ENCODE peak calls at places on chromosomes 12 and 14, in ten cellular contexts. One of them, this sample, is unnamed.

GRCh38 chr12:11040162-11040561 is 9.0 kb upstream of the TAS2R31 start:
- DNase-seq in mesothelial cell of epicardium: no peak
- DNase-seq in PC-3: no peak
- DNase-seq in endothelial cell: no peak
- DNase-seq in IMR-90: peak
- DNase-seq in GM12864: no peak
- DNase-seq in H9: no peak
- DNase-seq in GM06990: no peak
- DNase-seq in WERI-Rb-1: no peak
- DNase-seq in neural crest cell: no peak
- DNase-seq in this sample: no peak

GRCh38 chr12:85029456-85029855 is 6.6 kb downstream of the TSPAN19 start:
- DNase-seq in mesothelial cell of epicardium: no peak
- DNase-seq in IMR-90: peak
- DNase-seq in neural crest cell: no peak
- DNase-seq in WERI-Rb-1: no peak
- DNase-seq in GM06990: no peak
- DNase-seq in PC-3: peak
- DNase-seq in endothelial cell: no peak
- DNase-seq in GM12864: no peak
- DNase-seq in H9: no peak
- DNase-seq in this sample: peak

GRCh38 chr12:67525500-67525884 is 123.1 kb upstream of the DYRK2 start:
- DNase-seq in mesothelial cell of epicardium: no peak
- DNase-seq in GM12864: no peak
- DNase-seq in WERI-Rb-1: no peak
- DNase-seq in IMR-90: no peak
- DNase-seq in PC-3: no peak
- DNase-seq in endothelial cell: no peak
- DNase-seq in H9: no peak
- DNase-seq in neural crest cell: no peak
- DNase-seq in GM06990: no peak
- DNase-seq in this sample: no peak

GRCh38 chr14:21626491-21627230 is 8.1 kb downstream of the OR10G2 start:
- DNase-seq in GM06990: no peak
- DNase-seq in IMR-90: peak
- DNase-seq in H9: no peak
- DNase-seq in mesothelial cell of epicardium: no peak
- DNase-seq in PC-3: peak
- DNase-seq in GM12864: no peak
- DNase-seq in neural crest cell: no peak
- DNase-seq in WERI-Rb-1: no peak
- DNase-seq in endothelial cell: no peak
- DNase-seq in this sample: no peak

GRCh38 chr14:24252289-24253124 is 10.1 kb upstream of the TINF2 start:
- DNase-seq in neural crest cell: no peak
- DNase-seq in WERI-Rb-1: no peak
- DNase-seq in mesothelial cell of epicardium: no peak
- DNase-seq in H9: no peak
- DNase-seq in endothelial cell: no peak
- DNase-seq in IMR-90: no peak
- DNase-seq in PC-3: no peak
- DNase-seq in GM12864: no peak
- DNase-seq in GM06990: no peak
- DNase-seq in this sample: no peak

GRCh38 chr12:69566603-69567002 is 18.7 kb upstream of the CCT2 start:
- DNase-seq in mesothelial cell of epicardium: no peak
- DNase-seq in GM06990: no peak
- DNase-seq in PC-3: no peak
- DNase-seq in neural crest cell: no peak
- DNase-seq in WERI-Rb-1: no peak
- DNase-seq in GM12864: no peak
- DNase-seq in endothelial cell: no peak
- DNase-seq in IMR-90: no peak
- DNase-seq in H9: no peak
- DNase-seq in this sample: no peak

GRCh38 chr12:124862768-124863408 is 776 bp downstream of the SCARB1 start:
- DNase-seq in GM12864: no peak
- DNase-seq in GM06990: peak
- DNase-seq in mesothelial cell of epicardium: no peak
- DNase-seq in WERI-Rb-1: peak
- DNase-seq in neural crest cell: no peak
- DNase-seq in PC-3: peak
- DNase-seq in H9: no peak
- DNase-seq in IMR-90: no peak
- DNase-seq in endothelial cell: no peak
- DNase-seq in this sample: peak

GRCh38 chr12:1918875-1919236 is 404 bp upstream of the CACNA2D4 start:
- DNase-seq in IMR-90: no peak
- DNase-seq in endothelial cell: no peak
- DNase-seq in GM12864: no peak
- DNase-seq in H9: peak
- DNase-seq in PC-3: no peak
- DNase-seq in mesothelial cell of epicardium: no peak
- DNase-seq in GM06990: no peak
- DNase-seq in WERI-Rb-1: no peak
- DNase-seq in neural crest cell: no peak
- DNase-seq in this sample: no peak

GRCh38 chr14:80364274-80364673 is 153.0 kb upstream of the DIO2 start:
- DNase-seq in WERI-Rb-1: no peak
- DNase-seq in PC-3: peak
- DNase-seq in endothelial cell: no peak
- DNase-seq in GM06990: no peak
- DNase-seq in GM12864: no peak
- DNase-seq in H9: no peak
- DNase-seq in IMR-90: peak
- DNase-seq in mesothelial cell of epicardium: no peak
- DNase-seq in neural crest cell: no peak
- DNase-seq in this sample: peak

GRCh38 chr12:15629108-15629507 is 160.1 kb downstream of the EPS8 start:
- DNase-seq in PC-3: peak
- DNase-seq in GM06990: no peak
- DNase-seq in endothelial cell: no peak
- DNase-seq in IMR-90: peak
- DNase-seq in mesothelial cell of epicardium: no peak
- DNase-seq in GM12864: no peak
- DNase-seq in WERI-Rb-1: no peak
- DNase-seq in H9: no peak
- DNase-seq in neural crest cell: peak
- DNase-seq in this sample: peak

GRCh38 chr14:27727371-27727770 is 1039.2 kb upstream of the FOXG1 start:
- DNase-seq in GM12864: no peak
- DNase-seq in endothelial cell: no peak
- DNase-seq in GM06990: no peak
- DNase-seq in H9: no peak
- DNase-seq in PC-3: no peak
- DNase-seq in mesothelial cell of epicardium: no peak
- DNase-seq in IMR-90: no peak
- DNase-seq in WERI-Rb-1: no peak
- DNase-seq in neural crest cell: no peak
- DNase-seq in this sample: no peak

GRCh38 chr14:90301580-90302181 is 30.1 kb downstream of the NRDE2 start:
- DNase-seq in GM12864: no peak
- DNase-seq in WERI-Rb-1: no peak
- DNase-seq in PC-3: peak
- DNase-seq in GM06990: no peak
- DNase-seq in H9: no peak
- DNase-seq in endothelial cell: no peak
- DNase-seq in IMR-90: peak
- DNase-seq in mesothelial cell of epicardium: no peak
- DNase-seq in neural crest cell: no peak
- DNase-seq in this sample: peak

GRCh38 chr14:50741571-50741970 is 73.5 kb upstream of the SAV1 start:
- DNase-seq in WERI-Rb-1: no peak
- DNase-seq in PC-3: peak
- DNase-seq in GM12864: no peak
- DNase-seq in GM06990: peak
- DNase-seq in IMR-90: peak
- DNase-seq in mesothelial cell of epicardium: no peak
- DNase-seq in endothelial cell: no peak
- DNase-seq in neural crest cell: no peak
- DNase-seq in H9: no peak
- DNase-seq in this sample: peak

GRCh38 chr12:27261866-27262265 is 17.8 kb downstream of the STK38L start:
- DNase-seq in endothelial cell: no peak
- DNase-seq in neural crest cell: no peak
- DNase-seq in IMR-90: peak
- DNase-seq in WERI-Rb-1: no peak
- DNase-seq in H9: no peak
- DNase-seq in mesothelial cell of epicardium: no peak
- DNase-seq in PC-3: peak
- DNase-seq in GM06990: no peak
- DNase-seq in GM12864: no peak
- DNase-seq in this sample: no peak

GRCh38 chr12:116968986-116969385 is 58.2 kb downstream of the FBXW8 start:
- DNase-seq in GM12864: no peak
- DNase-seq in PC-3: no peak
- DNase-seq in IMR-90: no peak
- DNase-seq in neural crest cell: no peak
- DNase-seq in H9: no peak
- DNase-seq in GM06990: no peak
- DNase-seq in mesothelial cell of epicardium: no peak
- DNase-seq in WERI-Rb-1: no peak
- DNase-seq in endothelial cell: no peak
- DNase-seq in this sample: no peak

GRCh38 chr14:75041613-75042012 is 9.7 kb downstream of the MLH3 start:
- DNase-seq in WERI-Rb-1: no peak
- DNase-seq in GM12864: no peak
- DNase-seq in GM06990: no peak
- DNase-seq in H9: no peak
- DNase-seq in PC-3: peak
- DNase-seq in neural crest cell: no peak
- DNase-seq in mesothelial cell of epicardium: no peak
- DNase-seq in IMR-90: no peak
- DNase-seq in endothelial cell: no peak
- DNase-seq in this sample: no peak

GRCh38 chr14:29273513-29273912 is 506.9 kb downstream of the FOXG1 start:
- DNase-seq in neural crest cell: no peak
- DNase-seq in GM12864: no peak
- DNase-seq in WERI-Rb-1: no peak
- DNase-seq in endothelial cell: no peak
- DNase-seq in H9: no peak
- DNase-seq in mesothelial cell of epicardium: no peak
- DNase-seq in GM06990: no peak
- DNase-seq in PC-3: no peak
- DNase-seq in IMR-90: no peak
- DNase-seq in this sample: no peak
- TF ChIP-seq CTCF in neural crest cell: peak
- TF ChIP-seq CTCF in GM12864: no peak
- TF ChIP-seq CTCF in WERI-Rb-1: no peak
- TF ChIP-seq CTCF in endothelial cell: peak
- TF ChIP-seq CTCF in H9: no peak
- TF ChIP-seq CTCF in mesothelial cell of epicardium: no peak
- TF ChIP-seq CTCF in GM06990: no peak
- TF ChIP-seq CTCF in PC-3: peak
- TF ChIP-seq CTCF in IMR-90: no peak
- TF ChIP-seq CTCF in this sample: no peak

DNA sequence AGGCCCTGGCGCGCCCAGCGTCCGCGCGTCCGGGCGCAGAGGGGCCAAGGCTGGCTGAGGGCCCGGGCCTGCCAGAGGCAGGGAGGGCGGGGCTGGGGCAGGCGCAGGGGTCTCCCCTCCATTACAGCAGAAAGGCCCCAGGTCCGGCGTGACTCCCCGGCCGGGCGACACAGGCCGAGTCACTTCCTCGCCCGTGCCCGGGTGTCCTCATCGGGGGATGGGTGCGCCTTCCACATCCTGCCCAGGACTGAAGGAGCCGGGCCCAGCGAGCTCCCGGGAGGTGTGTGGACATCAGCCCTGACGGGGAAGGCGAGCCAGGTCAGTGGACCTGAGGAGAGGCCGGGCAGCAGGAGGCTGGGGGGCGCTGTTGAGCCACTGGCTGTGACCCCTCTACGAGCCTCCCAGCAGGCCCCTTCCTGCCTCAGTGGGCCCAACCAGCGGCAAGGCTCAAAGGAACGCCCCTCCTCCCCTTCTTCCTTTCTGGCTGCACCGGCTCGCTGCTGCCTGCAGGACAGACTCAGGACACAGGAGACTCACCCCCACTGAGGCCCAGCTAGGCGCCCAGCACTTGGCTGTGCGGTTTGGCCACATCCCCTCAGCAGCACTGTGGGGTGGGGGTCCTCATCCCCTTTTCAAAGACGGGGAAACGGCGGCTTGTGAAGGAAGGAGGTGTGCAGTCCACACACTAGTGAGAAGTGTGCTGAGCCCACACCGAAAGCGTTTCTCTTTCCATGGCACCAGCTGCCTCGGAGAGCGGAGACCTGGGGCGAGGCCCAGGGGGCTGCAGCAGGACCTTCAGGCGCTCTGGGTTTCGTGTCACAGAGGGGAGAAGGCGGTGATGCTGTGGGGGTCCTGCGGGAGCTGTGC is 606 bp downstream of the TNFAIP2 start:
- DNase-seq in WERI-Rb-1: no peak
- DNase-seq in mesothelial cell of epicardium: peak
- DNase-seq in H9: peak
- DNase-seq in endothelial cell: peak
- DNase-seq in neural crest cell: no peak
- DNase-seq in IMR-90: no peak
- DNase-seq in GM06990: no peak
- DNase-seq in PC-3: peak
- DNase-seq in GM12864: no peak
- DNase-seq in this sample: no peak
- TF ChIP-seq CTCF in WERI-Rb-1: peak
- TF ChIP-seq CTCF in mesothelial cell of epicardium: peak
- TF ChIP-seq CTCF in H9: peak
- TF ChIP-seq CTCF in endothelial cell: peak
- TF ChIP-seq CTCF in neural crest cell: peak
- TF ChIP-seq CTCF in IMR-90: peak
- TF ChIP-seq CTCF in GM06990: peak
- TF ChIP-seq CTCF in PC-3: peak
- TF ChIP-seq CTCF in GM12864: peak
- TF ChIP-seq CTCF in this sample: peak

GRCh38 chr12:101127521-101128219 is 82.4 kb downstream of the SLC5A8 start:
- DNase-seq in neural crest cell: no peak
- DNase-seq in H9: no peak
- DNase-seq in endothelial cell: no peak
- DNase-seq in mesothelial cell of epicardium: no peak
- DNase-seq in WERI-Rb-1: no peak
- DNase-seq in IMR-90: peak
- DNase-seq in PC-3: no peak
- DNase-seq in GM06990: no peak
- DNase-seq in GM12864: no peak
- DNase-seq in this sample: no peak
- TF ChIP-seq CTCF in neural crest cell: no peak
- TF ChIP-seq CTCF in H9: no peak
- TF ChIP-seq CTCF in endothelial cell: no peak
- TF ChIP-seq CTCF in mesothelial cell of epicardium: no peak
- TF ChIP-seq CTCF in WERI-Rb-1: no peak
- TF ChIP-seq CTCF in IMR-90: no peak
- TF ChIP-seq CTCF in PC-3: no peak
- TF ChIP-seq CTCF in GM06990: no peak
- TF ChIP-seq CTCF in GM12864: no peak
- TF ChIP-seq CTCF in this sample: no peak

DNA sequence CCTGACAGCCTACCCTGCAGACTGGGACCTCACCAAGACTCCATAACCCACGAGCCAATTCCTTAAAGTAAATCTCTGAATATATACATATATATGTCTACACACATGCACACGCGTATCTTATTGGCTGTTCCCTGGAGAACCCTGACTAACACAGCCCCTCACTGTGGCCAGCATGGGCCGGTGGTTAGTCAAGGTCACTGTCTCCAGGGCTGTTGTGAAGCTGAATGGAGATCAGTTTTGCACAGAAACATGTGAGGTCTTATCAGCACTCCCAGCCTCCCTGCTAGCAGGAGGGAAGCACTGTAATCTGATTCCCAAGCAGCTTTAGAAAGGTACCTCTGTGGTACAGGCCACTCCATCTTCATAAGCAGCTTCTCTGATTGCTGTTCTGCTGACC is 46.6 kb upstream of the PLEKHG6 start:
- DNase-seq in PC-3: no peak
- DNase-seq in neural crest cell: no peak
- DNase-seq in endothelial cell: no peak
- DNase-seq in IMR-90: peak
- DNase-seq in H9: no peak
- DNase-seq in mesothelial cell of epicardium: no peak
- DNase-seq in GM06990: no peak
- DNase-seq in GM12864: no peak
- DNase-seq in WERI-Rb-1: peak
- DNase-seq in this sample: no peak
- TF ChIP-seq CTCF in PC-3: no peak
- TF ChIP-seq CTCF in neural crest cell: no peak
- TF ChIP-seq CTCF in endothelial cell: no peak
- TF ChIP-seq CTCF in IMR-90: no peak
- TF ChIP-seq CTCF in H9: no peak
- TF ChIP-seq CTCF in mesothelial cell of epicardium: no peak
- TF ChIP-seq CTCF in GM06990: no peak
- TF ChIP-seq CTCF in GM12864: no peak
- TF ChIP-seq CTCF in WERI-Rb-1: no peak
- TF ChIP-seq CTCF in this sample: no peak